ENCODE peak calls at places on chromosomes 13 and 19, in seven cellular contexts. One of them, this sample, is unnamed.

GRCh38 chr13:35600137-35600536 is 123.6 kb upstream of the MAB21L1 start:
- DNase-seq in Karpas-422: no peak
- DNase-seq in GM04503: peak
- DNase-seq in uterus: no peak
- DNase-seq in GM13976: no peak
- DNase-seq in psoas muscle: no peak
- DNase-seq in progenitor cell of endocrine pancreas: no peak
- DNase-seq in this sample: no peak

GRCh38 chr13:36920612-36921185 is 661 bp upstream of the SMAD9 start:
- DNase-seq in Karpas-422: no peak
- DNase-seq in GM04503: no peak
- DNase-seq in uterus: no peak
- DNase-seq in GM13976: no peak
- DNase-seq in psoas muscle: no peak
- DNase-seq in progenitor cell of endocrine pancreas: no peak
- DNase-seq in this sample: no peak

GRCh38 chr13:100636441-100636840 is 38.2 kb downstream of the TMTC4 start:
- DNase-seq in Karpas-422: no peak
- DNase-seq in GM04503: no peak
- DNase-seq in uterus: no peak
- DNase-seq in GM13976: no peak
- DNase-seq in psoas muscle: no peak
- DNase-seq in progenitor cell of endocrine pancreas: no peak
- DNase-seq in this sample: no peak

GRCh38 chr19:23996549-23996948 is 81.9 kb downstream of the ZNF726 start:
- DNase-seq in Karpas-422: peak
- DNase-seq in GM04503: no peak
- DNase-seq in uterus: no peak
- DNase-seq in GM13976: no peak
- DNase-seq in psoas muscle: no peak
- DNase-seq in progenitor cell of endocrine pancreas: no peak
- DNase-seq in this sample: no peak

GRCh38 chr19:2791876-2792275 is 6.6 kb downstream of the THOP1 start:
- DNase-seq in Karpas-422: no peak
- DNase-seq in GM04503: no peak
- DNase-seq in uterus: no peak
- DNase-seq in GM13976: no peak
- DNase-seq in psoas muscle: no peak
- DNase-seq in progenitor cell of endocrine pancreas: no peak
- DNase-seq in this sample: no peak

GRCh38 chr13:27170221-27170520 is 1.4 kb downstream of the USP12 start:
- DNase-seq in Karpas-422: peak
- DNase-seq in GM04503: peak
- DNase-seq in uterus: no peak
- DNase-seq in GM13976: peak
- DNase-seq in psoas muscle: no peak
- DNase-seq in progenitor cell of endocrine pancreas: no peak
- DNase-seq in this sample: no peak

GRCh38 chr13:89407357-89407756 is 1736.2 kb downstream of the SLITRK5 start:
- DNase-seq in Karpas-422: no peak
- DNase-seq in GM04503: no peak
- DNase-seq in uterus: no peak
- DNase-seq in GM13976: no peak
- DNase-seq in psoas muscle: no peak
- DNase-seq in progenitor cell of endocrine pancreas: no peak
- DNase-seq in this sample: no peak

GRCh38 chr13:110812869-110813645 is 99.6 kb downstream of the ING1 start:
- DNase-seq in Karpas-422: no peak
- DNase-seq in GM04503: no peak
- DNase-seq in uterus: no peak
- DNase-seq in GM13976: no peak
- DNase-seq in psoas muscle: no peak
- DNase-seq in progenitor cell of endocrine pancreas: no peak
- DNase-seq in this sample: no peak

GRCh38 chr19:41325947-41326706 is 16.2 kb downstream of the CCDC97 start:
- DNase-seq in Karpas-422: no peak
- DNase-seq in GM04503: no peak
- DNase-seq in uterus: no peak
- DNase-seq in GM13976: peak
- DNase-seq in psoas muscle: no peak
- DNase-seq in progenitor cell of endocrine pancreas: no peak
- DNase-seq in this sample: no peak

GRCh38 chr13:100473087-100473486 is 115.5 kb downstream of the GGACT start:
- DNase-seq in Karpas-422: no peak
- DNase-seq in GM04503: no peak
- DNase-seq in uterus: no peak
- DNase-seq in GM13976: no peak
- DNase-seq in psoas muscle: no peak
- DNase-seq in progenitor cell of endocrine pancreas: no peak
- DNase-seq in this sample: no peak

GRCh38 chr13:39777527-39778061 is 122.1 kb downstream of the COG6 start:
- DNase-seq in Karpas-422: peak
- DNase-seq in GM04503: peak
- DNase-seq in uterus: no peak
- DNase-seq in GM13976: no peak
- DNase-seq in psoas muscle: no peak
- DNase-seq in progenitor cell of endocrine pancreas: no peak
- DNase-seq in this sample: peak

GRCh38 chr13:61410669-61411297 is 4.9 kb downstream of the PCDH20 start:
- DNase-seq in Karpas-422: peak
- DNase-seq in GM04503: no peak
- DNase-seq in uterus: no peak
- DNase-seq in GM13976: no peak
- DNase-seq in psoas muscle: no peak
- DNase-seq in progenitor cell of endocrine pancreas: no peak
- DNase-seq in this sample: no peak

GRCh38 chr13:112926003-112926402 is 43.0 kb upstream of the MCF2L start:
- DNase-seq in Karpas-422: no peak
- DNase-seq in GM04503: no peak
- DNase-seq in uterus: no peak
- DNase-seq in GM13976: no peak
- DNase-seq in psoas muscle: no peak
- DNase-seq in progenitor cell of endocrine pancreas: no peak
- DNase-seq in this sample: no peak

GRCh38 chr13:80871481-80871880 is 530.6 kb upstream of the SPRY2 start:
- DNase-seq in Karpas-422: no peak
- DNase-seq in GM04503: no peak
- DNase-seq in uterus: no peak
- DNase-seq in GM13976: no peak
- DNase-seq in psoas muscle: no peak
- DNase-seq in progenitor cell of endocrine pancreas: no peak
- DNase-seq in this sample: peak

GRCh38 chr19:35596366-35596999 is 10.5 kb downstream of the PMIS2 start:
- DNase-seq in Karpas-422: peak
- DNase-seq in GM04503: no peak
- DNase-seq in uterus: no peak
- DNase-seq in GM13976: peak
- DNase-seq in psoas muscle: no peak
- DNase-seq in progenitor cell of endocrine pancreas: no peak
- DNase-seq in this sample: no peak

GRCh38 chr19:37692956-37693660 is 26.5 kb downstream of the ZNF607 start:
- DNase-seq in Karpas-422: peak
- DNase-seq in GM04503: no peak
- DNase-seq in uterus: no peak
- DNase-seq in GM13976: no peak
- DNase-seq in psoas muscle: no peak
- DNase-seq in progenitor cell of endocrine pancreas: no peak
- DNase-seq in this sample: no peak

GRCh38 chr13:20057963-20058362 is 99.4 kb downstream of the ZMYM2 start:
- DNase-seq in Karpas-422: no peak
- DNase-seq in GM04503: no peak
- DNase-seq in uterus: no peak
- DNase-seq in GM13976: no peak
- DNase-seq in psoas muscle: no peak
- DNase-seq in progenitor cell of endocrine pancreas: no peak
- DNase-seq in this sample: no peak

GRCh38 chr19:35122687-35123551 is 7.3 kb downstream of the FXYD3 start:
- DNase-seq in Karpas-422: no peak
- DNase-seq in GM04503: no peak
- DNase-seq in uterus: no peak
- DNase-seq in GM13976: no peak
- DNase-seq in psoas muscle: no peak
- DNase-seq in progenitor cell of endocrine pancreas: no peak
- DNase-seq in this sample: no peak

GRCh38 chr13:63307239-63307638 is 1891.6 kb upstream of the PCDH20 start:
- DNase-seq in Karpas-422: peak
- DNase-seq in GM04503: no peak
- DNase-seq in uterus: no peak
- DNase-seq in GM13976: no peak
- DNase-seq in psoas muscle: no peak
- DNase-seq in progenitor cell of endocrine pancreas: no peak
- DNase-seq in this sample: no peak

GRCh38 chr13:43360911-43361605 is 337.7 kb downstream of the DNAJC15 start:
- DNase-seq in Karpas-422: no peak
- DNase-seq in GM04503: no peak
- DNase-seq in uterus: no peak
- DNase-seq in GM13976: no peak
- DNase-seq in psoas muscle: no peak
- DNase-seq in progenitor cell of endocrine pancreas: no peak
- DNase-seq in this sample: no peak

GRCh38 chr13:68440874-68441273 is 1210.7 kb upstream of the PCDH9 start:
- DNase-seq in Karpas-422: no peak
- DNase-seq in GM04503: no peak
- DNase-seq in uterus: no peak
- DNase-seq in GM13976: no peak
- DNase-seq in psoas muscle: no peak
- DNase-seq in progenitor cell of endocrine pancreas: no peak
- DNase-seq in this sample: no peak

GRCh38 chr13:108096301-108096700 is 119.0 kb downstream of the LIG4 start:
- DNase-seq in Karpas-422: no peak
- DNase-seq in GM04503: no peak
- DNase-seq in uterus: no peak
- DNase-seq in GM13976: no peak
- DNase-seq in psoas muscle: no peak
- DNase-seq in progenitor cell of endocrine pancreas: no peak
- DNase-seq in this sample: no peak

GRCh38 chr19:2607712-2608601 is 94.5 kb downstream of the GNG7 start:
- DNase-seq in Karpas-422: peak
- DNase-seq in GM04503: no peak
- DNase-seq in uterus: no peak
- DNase-seq in GM13976: peak
- DNase-seq in psoas muscle: no peak
- DNase-seq in progenitor cell of endocrine pancreas: no peak
- DNase-seq in this sample: no peak

GRCh38 chr13:33827152-33827551 is 9.2 kb downstream of the RFC3 start:
- DNase-seq in Karpas-422: no peak
- DNase-seq in GM04503: no peak
- DNase-seq in uterus: no peak
- DNase-seq in GM13976: no peak
- DNase-seq in psoas muscle: no peak
- DNase-seq in progenitor cell of endocrine pancreas: no peak
- DNase-seq in this sample: no peak

GRCh38 chr19:7480975-7481265 is 7.9 kb downstream of the PEX11G start:
- DNase-seq in Karpas-422: no peak
- DNase-seq in GM04503: no peak
- DNase-seq in uterus: no peak
- DNase-seq in GM13976: no peak
- DNase-seq in psoas muscle: no peak
- DNase-seq in progenitor cell of endocrine pancreas: no peak
- DNase-seq in this sample: no peak

GRCh38 chr19:10612515-10613119 is 12.7 kb upstream of the SLC44A2 start:
- DNase-seq in Karpas-422: no peak
- DNase-seq in GM04503: no peak
- DNase-seq in uterus: peak
- DNase-seq in GM13976: no peak
- DNase-seq in psoas muscle: peak
- DNase-seq in progenitor cell of endocrine pancreas: no peak
- DNase-seq in this sample: no peak

GRCh38 chr13:113998781-113999617 is 25.1 kb upstream of the C13orf46 start:
- DNase-seq in Karpas-422: no peak
- DNase-seq in GM04503: no peak
- DNase-seq in uterus: no peak
- DNase-seq in GM13976: no peak
- DNase-seq in psoas muscle: peak
- DNase-seq in progenitor cell of endocrine pancreas: no peak
- DNase-seq in this sample: no peak

GRCh38 chr13:24306632-24307031 is 2.7 kb upstream of the C1QTNF9 start:
- DNase-seq in Karpas-422: no peak
- DNase-seq in GM04503: peak
- DNase-seq in uterus: no peak
- DNase-seq in GM13976: no peak
- DNase-seq in psoas muscle: no peak
- DNase-seq in progenitor cell of endocrine pancreas: no peak
- DNase-seq in this sample: peak

GRCh38 chr19:48554385-48555091 is 2.6 kb downstream of the SULT2B1 start:
- DNase-seq in Karpas-422: no peak
- DNase-seq in GM04503: no peak
- DNase-seq in uterus: no peak
- DNase-seq in GM13976: no peak
- DNase-seq in psoas muscle: no peak
- DNase-seq in progenitor cell of endocrine pancreas: peak
- DNase-seq in this sample: no peak

GRCh38 chr19:873084-874019 is 13.9 kb downstream of the CFD start:
- DNase-seq in Karpas-422: peak
- DNase-seq in GM04503: peak
- DNase-seq in uterus: no peak
- DNase-seq in GM13976: peak
- DNase-seq in psoas muscle: peak
- DNase-seq in progenitor cell of endocrine pancreas: no peak
- DNase-seq in this sample: no peak

GRCh38 chr19:38294090-38294489 is 10.0 kb upstream of the C19orf33 start:
- DNase-seq in Karpas-422: no peak
- DNase-seq in GM04503: no peak
- DNase-seq in uterus: no peak
- DNase-seq in GM13976: no peak
- DNase-seq in psoas muscle: no peak
- DNase-seq in progenitor cell of endocrine pancreas: no peak
- DNase-seq in this sample: no peak

GRCh38 chr19:504634-505033 is 2.7 kb upstream of the TPGS1 start:
- DNase-seq in Karpas-422: no peak
- DNase-seq in GM04503: no peak
- DNase-seq in uterus: no peak
- DNase-seq in GM13976: no peak
- DNase-seq in psoas muscle: no peak
- DNase-seq in progenitor cell of endocrine pancreas: no peak
- DNase-seq in this sample: no peak

GRCh38 chr19:15293751-15294505 is 38.4 kb downstream of the BRD4 start:
- DNase-seq in Karpas-422: no peak
- DNase-seq in GM04503: no peak
- DNase-seq in uterus: no peak
- DNase-seq in GM13976: no peak
- DNase-seq in psoas muscle: no peak
- DNase-seq in progenitor cell of endocrine pancreas: no peak
- DNase-seq in this sample: no peak

GRCh38 chr19:12364391-12365093 is 941 bp downstream of the ZNF442 start:
- DNase-seq in Karpas-422: no peak
- DNase-seq in GM04503: no peak
- DNase-seq in uterus: peak
- DNase-seq in GM13976: peak
- DNase-seq in psoas muscle: peak
- DNase-seq in progenitor cell of endocrine pancreas: no peak
- DNase-seq in this sample: no peak

GRCh38 chr13:27110056-27110746 is 61.4 kb downstream of the USP12 start:
- DNase-seq in Karpas-422: no peak
- DNase-seq in GM04503: no peak
- DNase-seq in uterus: no peak
- DNase-seq in GM13976: no peak
- DNase-seq in psoas muscle: no peak
- DNase-seq in progenitor cell of endocrine pancreas: no peak
- DNase-seq in this sample: no peak

GRCh38 chr19:1882786-1883692 is 2.3 kb downstream of the ABHD17A start:
- DNase-seq in Karpas-422: peak
- DNase-seq in GM04503: no peak
- DNase-seq in uterus: no peak
- DNase-seq in GM13976: no peak
- DNase-seq in psoas muscle: no peak
- DNase-seq in progenitor cell of endocrine pancreas: no peak
- DNase-seq in this sample: no peak

GRCh38 chr19:46076031-46076880 is 35.5 kb upstream of the IGFL4 start:
- DNase-seq in Karpas-422: peak
- DNase-seq in GM04503: no peak
- DNase-seq in uterus: no peak
- DNase-seq in GM13976: no peak
- DNase-seq in psoas muscle: no peak
- DNase-seq in progenitor cell of endocrine pancreas: no peak
- DNase-seq in this sample: no peak

This sample was measured in HS-5.